ENCODE peak calls at places on chromosomes 7 and 10, in four cellular contexts. One of them, this sample, is unnamed.

GRCh38 chr7:24701232-24701898 is 55.9 kb downstream of the GSDME start:
- DNase-seq in ascending aorta: no peak
- DNase-seq in right lobe of liver: no peak
- DNase-seq in ovary: no peak
- DNase-seq in this sample: peak; percentile 97

GRCh38 chr7:41156268-41156667 is 546.6 kb downstream of the INHBA start:
- DNase-seq in right lobe of liver: no peak
- DNase-seq in ovary: no peak
- DNase-seq in ascending aorta: no peak
- DNase-seq in this sample: no peak

GRCh38 chr10:101609481-101609880 is 21.4 kb downstream of the DPCD start:
- DNase-seq in ovary: no peak
- DNase-seq in right lobe of liver: no peak
- DNase-seq in ascending aorta: no peak
- DNase-seq in this sample: no peak

GRCh38 chr10:47458466-47459154 is 25.3 kb downstream of the ANXA8 start:
- DNase-seq in ascending aorta: no peak
- DNase-seq in ovary: no peak
- DNase-seq in right lobe of liver: no peak
- DNase-seq in this sample: peak; percentile 39

GRCh38 chr7:38728145-38728544 is 97.0 kb upstream of the AMPH start:
- DNase-seq in ascending aorta: no peak
- DNase-seq in ovary: no peak
- DNase-seq in right lobe of liver: no peak
- DNase-seq in this sample: no peak

GRCh38 chr7:1650363-1651030 is 19.6 kb upstream of the ELFN1 start:
- DNase-seq in right lobe of liver: peak; percentile 36
- DNase-seq in ovary: no peak
- DNase-seq in ascending aorta: no peak
- DNase-seq in this sample: no peak

GRCh38 chr7:32501522-32501921 is 6.2 kb downstream of the AVL9 start:
- DNase-seq in right lobe of liver: no peak
- DNase-seq in ovary: no peak
- DNase-seq in ascending aorta: no peak
- DNase-seq in this sample: peak; percentile 59

GRCh38 chr7:30790391-30790790 is 19.2 kb downstream of the MINDY4 start:
- DNase-seq in ascending aorta: no peak
- DNase-seq in right lobe of liver: no peak
- DNase-seq in ovary: no peak
- DNase-seq in this sample: no peak

GRCh38 chr7:101518348-101518747 is 110.7 kb downstream of the MYL10 start:
- DNase-seq in ascending aorta: no peak
- DNase-seq in right lobe of liver: no peak
- DNase-seq in ovary: no peak
- DNase-seq in this sample: peak; percentile 70

GRCh38 chr10:31769564-31769963 is 159.1 kb downstream of the ARHGAP12 start:
- DNase-seq in ovary: no peak
- DNase-seq in ascending aorta: no peak
- DNase-seq in right lobe of liver: no peak
- DNase-seq in this sample: peak; percentile 69

GRCh38 chr10:125155101-125155500 is 5.3 kb downstream of the CTBP2 start:
- DNase-seq in ovary: peak; percentile 19
- DNase-seq in right lobe of liver: no peak
- DNase-seq in ascending aorta: no peak
- DNase-seq in this sample: peak; percentile 64

GRCh38 chr10:581776-582330 is 107.6 kb downstream of the DIP2C start:
- DNase-seq in ascending aorta: no peak
- DNase-seq in right lobe of liver: no peak
- DNase-seq in ovary: peak; percentile 15
- DNase-seq in this sample: no peak

GRCh38 chr7:6446977-6447588 is 671 bp downstream of the DAGLB start:
- DNase-seq in ascending aorta: no peak
- DNase-seq in right lobe of liver: peak; percentile 68
- DNase-seq in ovary: peak; percentile 69
- DNase-seq in this sample: peak; percentile 83

GRCh38 chr10:131062621-131063260 is 248.8 kb downstream of the TCERG1L start:
- DNase-seq in ascending aorta: no peak
- DNase-seq in ovary: no peak
- DNase-seq in right lobe of liver: no peak
- DNase-seq in this sample: no peak

GRCh38 chr7:105319578-105319977 is 69.1 kb downstream of the SRPK2 start:
- DNase-seq in right lobe of liver: no peak
- DNase-seq in ascending aorta: no peak
- DNase-seq in ovary: no peak
- DNase-seq in this sample: no peak

GRCh38 chr7:88302486-88302885 is 4.2 kb downstream of the STEAP4 start:
- DNase-seq in ascending aorta: no peak
- DNase-seq in right lobe of liver: no peak
- DNase-seq in ovary: no peak
- DNase-seq in this sample: no peak

GRCh38 chr7:159064816-159065130 is 79.9 kb downstream of the VIPR2 start:
- DNase-seq in right lobe of liver: no peak
- DNase-seq in ovary: no peak
- DNase-seq in ascending aorta: no peak
- DNase-seq in this sample: no peak

GRCh38 chr10:122656308-122656705 is 43.3 kb downstream of the C10orf120 start:
- DNase-seq in ovary: no peak
- DNase-seq in ascending aorta: no peak
- DNase-seq in right lobe of liver: no peak
- DNase-seq in this sample: peak; percentile 1

GRCh38 chr7:23628370-23628769 is 31.2 kb downstream of the CCDC126 start:
- DNase-seq in right lobe of liver: no peak
- DNase-seq in ovary: no peak
- DNase-seq in ascending aorta: no peak
- DNase-seq in this sample: no peak

GRCh38 chr7:132569884-132570614 is 6.2 kb downstream of the PLXNA4 start:
- DNase-seq in ovary: no peak
- DNase-seq in ascending aorta: no peak
- DNase-seq in right lobe of liver: no peak
- DNase-seq in this sample: no peak

GRCh38 chr7:84232653-84233052 is 38.1 kb upstream of the SEMA3A start:
- DNase-seq in ascending aorta: no peak
- DNase-seq in right lobe of liver: no peak
- DNase-seq in ovary: no peak
- DNase-seq in this sample: peak; percentile 85

GRCh38 chr7:81839708-81840359 is 70.0 kb upstream of the HGF start:
- DNase-seq in right lobe of liver: no peak
- DNase-seq in ascending aorta: no peak
- DNase-seq in ovary: no peak
- DNase-seq in this sample: no peak

GRCh38 chr7:42232275-42232674 is 4.7 kb downstream of the GLI3 start:
- DNase-seq in right lobe of liver: no peak
- DNase-seq in ovary: no peak
- DNase-seq in ascending aorta: no peak
- DNase-seq in this sample: peak; percentile 80

GRCh38 chr7:41520445-41520844 is 182.4 kb downstream of the INHBA start:
- DNase-seq in right lobe of liver: no peak
- DNase-seq in ovary: no peak
- DNase-seq in ascending aorta: no peak
- DNase-seq in this sample: no peak

GRCh38 chr7:25624837-25625236 is 396.6 kb upstream of the NPVF start:
- DNase-seq in ovary: peak; percentile 62
- DNase-seq in ascending aorta: no peak
- DNase-seq in right lobe of liver: no peak
- DNase-seq in this sample: no peak

GRCh38 chr7:146116452-146117219 is at the start of gene CNTNAP2:
- DNase-seq in ascending aorta: no peak
- DNase-seq in right lobe of liver: no peak
- DNase-seq in ovary: peak; percentile 41
- DNase-seq in this sample: peak; percentile 79

GRCh38 chr7:6532516-6532915 is 18.7 kb downstream of the GRID2IP start:
- DNase-seq in ovary: no peak
- DNase-seq in right lobe of liver: no peak
- DNase-seq in ascending aorta: no peak
- DNase-seq in this sample: no peak

GRCh38 chr7:19538036-19538435 is 170.8 kb downstream of the POLR1F start:
- DNase-seq in ovary: no peak
- DNase-seq in right lobe of liver: no peak
- DNase-seq in ascending aorta: no peak
- DNase-seq in this sample: peak; percentile 55

GRCh38 chr10:29328988-29329387 is 40.1 kb downstream of the LYZL1 start:
- DNase-seq in right lobe of liver: no peak
- DNase-seq in ovary: no peak
- DNase-seq in ascending aorta: no peak
- DNase-seq in this sample: peak; percentile 34

GRCh38 chr10:3268025-3268424 is 95.4 kb upstream of the PITRM1 start:
- DNase-seq in ovary: no peak
- DNase-seq in ascending aorta: no peak
- DNase-seq in right lobe of liver: no peak
- DNase-seq in this sample: no peak

GRCh38 chr10:62185914-62186692 is 82.5 kb downstream of the RTKN2 start:
- DNase-seq in right lobe of liver: no peak
- DNase-seq in ovary: no peak
- DNase-seq in ascending aorta: no peak
- DNase-seq in this sample: no peak

GRCh38 chr7:124603066-124603465 is 162.5 kb downstream of the GPR37 start:
- DNase-seq in ovary: no peak
- DNase-seq in right lobe of liver: no peak
- DNase-seq in ascending aorta: no peak
- DNase-seq in this sample: no peak

GRCh38 chr7:50351267-50351666 is 46.8 kb downstream of the IKZF1 start:
- DNase-seq in right lobe of liver: no peak
- DNase-seq in ascending aorta: no peak
- DNase-seq in ovary: no peak
- DNase-seq in this sample: no peak

GRCh38 chr7:50352282-50352681 is 47.8 kb downstream of the IKZF1 start:
- DNase-seq in right lobe of liver: no peak
- DNase-seq in ovary: no peak
- DNase-seq in ascending aorta: no peak
- DNase-seq in this sample: no peak

GRCh38 chr7:50348469-50349162 is 44.1 kb downstream of the IKZF1 start:
- DNase-seq in ovary: no peak
- DNase-seq in right lobe of liver: no peak
- DNase-seq in ascending aorta: no peak
- DNase-seq in this sample: no peak

GRCh38 chr7:50349399-50349798 is 44.9 kb downstream of the IKZF1 start:
- DNase-seq in ascending aorta: no peak
- DNase-seq in right lobe of liver: no peak
- DNase-seq in ovary: no peak
- DNase-seq in this sample: no peak

GRCh38 chr7:50349963-50350944 is 45.7 kb downstream of the IKZF1 start:
- DNase-seq in right lobe of liver: no peak
- DNase-seq in ascending aorta: no peak
- DNase-seq in ovary: no peak
- DNase-seq in this sample: no peak
- H3K36me3 ChIP-seq in right lobe of liver: no peaks in the 10 kb centered on the region
- H3K36me3 ChIP-seq in ascending aorta: no peaks in the 10 kb centered on the region
- H3K36me3 ChIP-seq in ovary: no peaks in the 10 kb centered on the region
- H3K36me3 ChIP-seq in this sample: no peaks in the 10 kb centered on the region

DNA sequence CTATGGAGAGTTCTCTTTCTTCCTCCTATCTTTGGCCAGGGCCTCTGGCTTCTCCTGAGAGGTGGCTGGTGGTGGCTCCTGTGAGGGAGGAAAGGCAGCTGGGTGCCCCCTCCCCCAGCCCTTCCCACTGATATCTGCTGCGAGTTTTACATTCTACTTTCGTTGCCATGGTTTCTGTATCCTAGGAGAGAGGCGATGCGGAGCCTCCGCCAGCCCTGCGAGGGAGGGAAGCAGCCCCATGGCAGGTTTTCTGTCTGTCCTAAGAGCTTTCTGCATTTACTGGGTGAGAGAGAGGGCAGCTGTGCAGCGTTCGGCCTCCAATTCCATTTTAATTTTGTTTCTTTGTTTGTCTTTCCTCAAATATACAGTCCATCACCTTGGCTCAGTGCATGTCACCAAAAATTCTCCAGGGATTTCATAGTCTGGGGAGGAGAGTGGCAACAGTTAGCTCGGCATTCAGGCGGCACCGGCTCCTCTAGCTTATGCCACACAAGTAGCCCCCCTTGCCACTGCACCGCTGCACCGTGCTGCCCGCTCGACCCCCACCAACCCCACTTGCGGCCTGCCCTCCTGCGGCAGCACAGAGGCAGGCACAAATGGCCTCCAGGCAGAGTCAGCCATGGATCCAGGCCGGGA is 20.4 kb downstream of the DNAJB12 start:
- DNase-seq in ovary: peak; percentile 84
- DNase-seq in right lobe of liver: no peak
- DNase-seq in ascending aorta: no peak
- DNase-seq in this sample: no peak
- H3K4me1 ChIP-seq in ovary: peaks cover 50% of the 10 kb centered on the region
- H3K4me1 ChIP-seq in right lobe of liver: no peaks in the 10 kb centered on the region
- H3K4me1 ChIP-seq in ascending aorta: no peaks in the 10 kb centered on the region
- H3K4me1 ChIP-seq in this sample: peaks cover 34% of the 10 kb centered on the region

GRCh38 chr7:99457050-99457645 is 8.8 kb downstream of the ATP5MF start:
- DNase-seq in ovary: no peak
- DNase-seq in ascending aorta: no peak
- DNase-seq in right lobe of liver: no peak
- DNase-seq in this sample: no peak

GRCh38 chr7:99455874-99456273 is 10.1 kb downstream of the ATP5MF start:
- DNase-seq in right lobe of liver: no peak
- DNase-seq in ovary: no peak
- DNase-seq in ascending aorta: no peak
- DNase-seq in this sample: no peak

GRCh38 chr7:99459087-99459486 is 6.9 kb downstream of the ATP5MF start:
- DNase-seq in ovary: no peak
- DNase-seq in right lobe of liver: no peak
- DNase-seq in ascending aorta: no peak
- DNase-seq in this sample: peak; percentile 15

GRCh38 chr7:99456288-99456687 is 9.7 kb downstream of the ATP5MF start:
- DNase-seq in ovary: no peak
- DNase-seq in ascending aorta: no peak
- DNase-seq in right lobe of liver: no peak
- DNase-seq in this sample: no peak

GRCh38 chr7:99457646-99458493 is 8.1 kb downstream of the ATP5MF start:
- DNase-seq in ovary: no peak
- DNase-seq in ascending aorta: no peak
- DNase-seq in right lobe of liver: no peak
- DNase-seq in this sample: no peak
- H3K36me3 ChIP-seq in ovary: no peaks in the 10 kb centered on the region
- H3K36me3 ChIP-seq in ascending aorta: peaks cover 65% of the 10 kb centered on the region
- H3K36me3 ChIP-seq in right lobe of liver: peaks cover 46% of the 10 kb centered on the region
- H3K36me3 ChIP-seq in this sample: peaks cover 70% of the 10 kb centered on the region

DNA sequence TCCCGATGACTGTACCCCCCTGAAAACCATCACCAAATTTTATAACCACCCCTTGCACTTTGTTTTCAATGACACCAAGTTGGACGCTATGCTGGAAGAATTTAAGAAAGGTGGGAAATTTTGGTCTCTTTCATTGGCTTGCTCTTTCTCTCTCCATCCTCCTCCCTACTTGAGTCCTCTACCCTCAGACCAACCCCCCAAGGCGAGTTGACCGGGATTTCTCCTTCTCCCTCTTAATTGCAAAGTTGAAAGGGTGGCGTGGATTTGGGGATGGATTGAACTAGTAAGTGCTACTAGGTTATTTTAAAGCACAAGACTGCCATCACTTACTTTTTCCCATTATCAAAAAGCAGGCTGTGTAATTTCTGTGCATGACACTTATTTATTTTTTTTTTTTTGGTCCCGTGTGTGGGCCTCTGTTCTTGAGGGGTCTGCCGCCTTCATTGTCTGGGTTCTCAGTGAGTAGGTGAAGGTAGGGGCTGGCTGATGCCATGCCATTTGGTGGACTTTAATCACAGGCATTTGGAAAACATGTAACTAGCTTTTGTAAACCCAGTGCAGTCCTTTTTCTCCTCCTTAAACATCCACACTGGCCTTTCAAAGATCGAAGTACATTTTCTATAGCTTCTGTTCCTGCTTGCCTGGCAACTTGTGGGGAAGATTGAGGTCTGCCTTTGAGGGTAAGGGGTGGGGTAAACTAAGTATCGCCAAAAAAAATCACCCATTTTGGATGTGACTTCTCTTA is 2.1 kb downstream of the CNNM2 start:
- DNase-seq in ovary: no peak
- DNase-seq in right lobe of liver: no peak
- DNase-seq in ascending aorta: no peak
- DNase-seq in this sample: no peak
- H3K4me1 ChIP-seq in ovary: peaks cover 7% of the 10 kb centered on the region
- H3K4me1 ChIP-seq in right lobe of liver: no peaks in the 10 kb centered on the region
- H3K4me1 ChIP-seq in ascending aorta: no peaks in the 10 kb centered on the region
- H3K4me1 ChIP-seq in this sample: peaks cover 20% of the 10 kb centered on the region

This sample was measured in adipocyte.